ENCODE peak calls at places on chromosomes 1 and 21, in six cellular contexts. G is HepG2, V is lower lobe of right lung, L is kidney, F is endodermal cell, H is breast epithelium. I is an unnamed sample. For H3K9me3 and H3K36me3, the result is how much of the 10 kb centered on the place peaks cover.

GRCh38 chr1:52913537-52913936 is 8.0 kb downstream of the ECHDC2 start:
- DNase-seq in H (no peak), F (peak), V (no peak), L (no peak), G (peak), I (no peak)

GRCh38 chr1:37410080-37410479 is 64.3 kb upstream of the ZC3H12A start:
- DNase-seq in G (no peak), V (no peak), H (no peak), L (no peak), F (no peak), I (no peak)

GRCh38 chr1:111475706-111476105 is 1.9 kb downstream of the C1orf162 start:
- DNase-seq in V (no peak), F (no peak), L (no peak), H (no peak), G (no peak), I (no peak)

GRCh38 chr1:29525941-29526340 is 289.6 kb downstream of the PTPRU start:
- DNase-seq in H (no peak), L (no peak), F (no peak), G (no peak), V (no peak), I (no peak)

GRCh38 chr1:229784834-229785233 is 158.8 kb downstream of the URB2 start:
- DNase-seq in F (no peak), V (no peak), H (no peak), L (no peak), G (no peak), I (no peak)

GRCh38 chr1:45953934-45954333 is 150.5 kb downstream of the MAST2 start:
- DNase-seq in V (no peak), G (no peak), L (no peak), F (no peak), H (no peak), I (no peak)

GRCh38 chr1:36884029-36884701 is 150.2 kb downstream of the GRIK3 start:
- DNase-seq in V (no peak), F (peak), L (no peak), G (no peak), H (no peak), I (no peak)

GRCh38 chr1:162343472-162343871 is 33.2 kb downstream of the SPATA46 start:
- DNase-seq in H (no peak), G (no peak), L (no peak), V (no peak), F (no peak), I (no peak)

GRCh38 chr1:48077860-48078259 is 80.7 kb upstream of the TRABD2B start:
- DNase-seq in G (no peak), F (no peak), L (no peak), V (no peak), H (no peak), I (no peak)

GRCh38 chr21:45270306-45270821 is 17.3 kb downstream of the POFUT2 start:
- DNase-seq in G (no peak), V (no peak), F (peak), L (peak), H (no peak), I (no peak)
- H3K9me3 ChIP-seq in G (under half), V (under half), F (half or more), L (under half), H (under half), I (under half)

GRCh38 chr1:35563166-35563565 is 5.6 kb downstream of the NCDN start:
- DNase-seq in V (no peak), F (no peak), H (no peak), G (no peak), L (peak), I (no peak)

GRCh38 chr1:35560256-35561225 is 2.9 kb downstream of the NCDN start:
- DNase-seq in V (peak), H (peak), F (no peak), G (no peak), L (peak), I (no peak)

GRCh38 chr1:35561297-35561971 is 3.8 kb downstream of the NCDN start:
- DNase-seq in V (no peak), G (no peak), L (no peak), F (no peak), H (no peak), I (no peak)

GRCh38 chr1:35564037-35564883 is 6.7 kb downstream of the NCDN start:
- DNase-seq in F (peak), L (peak), V (peak), G (peak), H (peak), I (peak)

DNA sequence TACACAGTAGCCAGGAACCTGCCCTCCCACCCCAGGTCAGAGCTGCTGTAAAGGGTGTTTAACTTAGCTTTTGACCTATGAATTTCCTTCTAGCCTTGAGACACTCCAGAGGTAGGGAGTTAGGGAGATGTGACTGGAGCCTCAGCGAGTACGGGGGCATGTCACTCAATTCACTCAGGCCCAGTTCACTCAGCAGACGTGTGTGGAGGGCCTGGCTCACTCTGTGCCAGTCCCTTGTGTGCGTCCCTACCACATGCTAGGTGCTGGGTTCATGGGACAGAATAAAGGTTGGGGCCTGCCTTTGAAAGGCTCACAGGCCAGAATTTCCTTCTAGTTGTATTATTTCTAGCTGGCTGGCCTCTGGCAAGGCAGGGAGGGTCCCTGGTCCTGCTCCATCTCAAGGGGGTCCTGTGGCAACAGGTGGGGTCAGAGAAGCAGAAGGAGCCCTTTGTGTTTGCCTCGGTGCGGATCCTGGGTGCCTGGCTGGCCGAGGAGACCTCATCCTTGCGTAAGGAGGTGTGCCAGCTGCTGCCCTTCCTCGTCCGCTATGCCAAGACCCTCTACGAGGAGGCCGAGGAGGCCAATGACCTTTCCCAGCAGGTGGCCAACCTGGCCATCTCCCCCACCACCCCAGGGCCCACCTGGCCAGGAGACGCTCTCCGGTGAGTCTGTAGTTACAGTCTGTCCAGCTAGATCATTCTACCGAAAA is 4.5 kb downstream of the NCDN start:
- DNase-seq in V (no peak), H (no peak), L (peak), G (no peak), F (no peak), I (no peak)
- H3K4me3 ChIP-seq in V (no peak), H (no peak), L (no peak), G (no peak), F (no peak), I (no peak)

GRCh38 chr1:31261916-31262315 is 22.2 kb upstream of the NKAIN1 start:
- DNase-seq in H (no peak), L (no peak), V (no peak), G (no peak), F (no peak), I (no peak)
- H3K36me3 ChIP-seq in H (under half), L (under half), V (half or more), G (half or more), F (half or more), I (under half)

DNA sequence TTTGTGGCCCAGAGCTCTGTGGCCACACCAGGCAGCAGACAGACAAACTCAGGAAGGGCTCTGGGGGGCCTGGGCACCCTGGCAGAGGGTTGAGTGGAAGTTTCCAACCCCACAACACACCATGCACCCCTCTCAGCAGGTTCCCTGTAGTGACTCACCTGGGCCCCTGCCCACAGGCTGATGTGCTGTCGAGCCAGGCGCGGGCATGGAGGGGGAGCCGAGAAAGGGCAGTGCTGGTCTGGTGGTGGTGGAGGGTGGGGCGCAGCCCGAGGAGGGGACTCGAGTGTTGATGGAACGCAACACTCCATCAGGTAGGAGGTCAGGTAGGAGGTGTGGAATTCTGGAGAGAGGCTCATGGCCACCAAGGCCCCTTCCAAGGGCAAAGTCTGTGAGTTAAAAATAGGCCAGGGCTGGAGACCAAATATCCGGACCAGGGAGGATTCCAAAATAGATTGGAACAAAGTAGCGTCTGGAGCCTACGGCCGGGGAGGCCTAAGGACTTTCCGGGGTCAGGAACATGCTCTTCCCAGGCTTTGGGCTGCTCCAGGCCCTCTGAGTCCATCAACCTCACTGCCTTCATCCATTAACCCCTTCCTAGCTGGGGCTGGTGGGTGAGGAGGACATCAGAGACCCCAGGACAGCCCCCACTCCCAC is 191.5 kb upstream of the AJAP1 start:
- DNase-seq in F (no peak), L (no peak), G (no peak), V (no peak), H (no peak), I (no peak)
- H3K9me3 ChIP-seq in F (under half), L (under half), G (under half), V (under half), H (under half), I (under half)

I was measured in Caco-2.